ENCODE peak calls at places on chromosomes 3 and 15, in eight cellular contexts. One of them, this sample, is unnamed.

GRCh38 chr3:151789853-151790463 is 24.0 kb upstream of the AADAC start:
- DNase-seq in non-pigmented ciliary epithelial cell: no peak
- DNase-seq in effector memory CD8-positive, alpha-beta T cell: no peak
- DNase-seq in HuH-7.5: no peak
- DNase-seq in osteoblast: no peak
- DNase-seq in heart left ventricle: no peak
- DNase-seq in activated CD4-positive, alpha-beta T cell treated with anti-CD3 and anti-CD28 coated beads for 24 hours: no peak
- DNase-seq in activated gamma-delta T cell treated with Interleukin-2 at 50 U/mL for 16 hours: no peak
- DNase-seq in this sample: no peak

GRCh38 chr3:145776782-145777408 is 384.1 kb downstream of the PLOD2 start:
- DNase-seq in non-pigmented ciliary epithelial cell: peak
- DNase-seq in effector memory CD8-positive, alpha-beta T cell: no peak
- DNase-seq in HuH-7.5: no peak
- DNase-seq in osteoblast: no peak
- DNase-seq in heart left ventricle: no peak
- DNase-seq in activated CD4-positive, alpha-beta T cell treated with anti-CD3 and anti-CD28 coated beads for 24 hours: no peak
- DNase-seq in activated gamma-delta T cell treated with Interleukin-2 at 50 U/mL for 16 hours: no peak
- DNase-seq in this sample: peak

GRCh38 chr3:13256845-13257244 is 163.3 kb downstream of the NUP210 start:
- DNase-seq in non-pigmented ciliary epithelial cell: no peak
- DNase-seq in effector memory CD8-positive, alpha-beta T cell: no peak
- DNase-seq in HuH-7.5: no peak
- DNase-seq in osteoblast: peak
- DNase-seq in heart left ventricle: no peak
- DNase-seq in activated CD4-positive, alpha-beta T cell treated with anti-CD3 and anti-CD28 coated beads for 24 hours: no peak
- DNase-seq in activated gamma-delta T cell treated with Interleukin-2 at 50 U/mL for 16 hours: no peak
- DNase-seq in this sample: no peak

GRCh38 chr3:35674451-35675109 is 35.3 kb downstream of the ARPP21 start:
- DNase-seq in non-pigmented ciliary epithelial cell: no peak
- DNase-seq in effector memory CD8-positive, alpha-beta T cell: no peak
- DNase-seq in HuH-7.5: no peak
- DNase-seq in osteoblast: no peak
- DNase-seq in heart left ventricle: no peak
- DNase-seq in activated CD4-positive, alpha-beta T cell treated with anti-CD3 and anti-CD28 coated beads for 24 hours: no peak
- DNase-seq in activated gamma-delta T cell treated with Interleukin-2 at 50 U/mL for 16 hours: no peak
- DNase-seq in this sample: no peak

GRCh38 chr3:38000242-38000916 is 9.8 kb downstream of the VILL start:
- DNase-seq in non-pigmented ciliary epithelial cell: no peak
- DNase-seq in effector memory CD8-positive, alpha-beta T cell: no peak
- DNase-seq in HuH-7.5: no peak
- DNase-seq in osteoblast: peak
- DNase-seq in heart left ventricle: peak
- DNase-seq in activated CD4-positive, alpha-beta T cell treated with anti-CD3 and anti-CD28 coated beads for 24 hours: no peak
- DNase-seq in activated gamma-delta T cell treated with Interleukin-2 at 50 U/mL for 16 hours: no peak
- DNase-seq in this sample: no peak

GRCh38 chr3:50155891-50156290 is 767 bp downstream of the SEMA3F start:
- DNase-seq in non-pigmented ciliary epithelial cell: no peak
- DNase-seq in effector memory CD8-positive, alpha-beta T cell: no peak
- DNase-seq in HuH-7.5: no peak
- DNase-seq in osteoblast: no peak
- DNase-seq in heart left ventricle: no peak
- DNase-seq in activated CD4-positive, alpha-beta T cell treated with anti-CD3 and anti-CD28 coated beads for 24 hours: no peak
- DNase-seq in activated gamma-delta T cell treated with Interleukin-2 at 50 U/mL for 16 hours: no peak
- DNase-seq in this sample: no peak

GRCh38 chr3:29281265-29282228 is 676 bp downstream of the RBMS3 start:
- DNase-seq in non-pigmented ciliary epithelial cell: no peak
- DNase-seq in effector memory CD8-positive, alpha-beta T cell: no peak
- DNase-seq in HuH-7.5: no peak
- DNase-seq in osteoblast: no peak
- DNase-seq in heart left ventricle: peak
- DNase-seq in activated CD4-positive, alpha-beta T cell treated with anti-CD3 and anti-CD28 coated beads for 24 hours: no peak
- DNase-seq in activated gamma-delta T cell treated with Interleukin-2 at 50 U/mL for 16 hours: no peak
- DNase-seq in this sample: no peak

GRCh38 chr3:37852097-37852496 is 9.6 kb upstream of the CTDSPL start:
- DNase-seq in non-pigmented ciliary epithelial cell: no peak
- DNase-seq in effector memory CD8-positive, alpha-beta T cell: no peak
- DNase-seq in HuH-7.5: no peak
- DNase-seq in osteoblast: no peak
- DNase-seq in heart left ventricle: no peak
- DNase-seq in activated CD4-positive, alpha-beta T cell treated with anti-CD3 and anti-CD28 coated beads for 24 hours: no peak
- DNase-seq in activated gamma-delta T cell treated with Interleukin-2 at 50 U/mL for 16 hours: no peak
- DNase-seq in this sample: no peak

GRCh38 chr3:183551930-183552329 is 3.6 kb downstream of the KLHL6 start:
- DNase-seq in non-pigmented ciliary epithelial cell: no peak
- DNase-seq in effector memory CD8-positive, alpha-beta T cell: no peak
- DNase-seq in HuH-7.5: no peak
- DNase-seq in osteoblast: no peak
- DNase-seq in heart left ventricle: no peak
- DNase-seq in activated CD4-positive, alpha-beta T cell treated with anti-CD3 and anti-CD28 coated beads for 24 hours: peak
- DNase-seq in activated gamma-delta T cell treated with Interleukin-2 at 50 U/mL for 16 hours: no peak
- DNase-seq in this sample: no peak

GRCh38 chr3:107193114-107193513 is 184.1 kb upstream of the CCDC54 start:
- DNase-seq in non-pigmented ciliary epithelial cell: no peak
- DNase-seq in effector memory CD8-positive, alpha-beta T cell: no peak
- DNase-seq in HuH-7.5: no peak
- DNase-seq in osteoblast: no peak
- DNase-seq in heart left ventricle: no peak
- DNase-seq in activated CD4-positive, alpha-beta T cell treated with anti-CD3 and anti-CD28 coated beads for 24 hours: no peak
- DNase-seq in activated gamma-delta T cell treated with Interleukin-2 at 50 U/mL for 16 hours: no peak
- DNase-seq in this sample: no peak

GRCh38 chr15:39589193-39589814 is 8.4 kb downstream of the THBS1 start:
- DNase-seq in non-pigmented ciliary epithelial cell: no peak
- DNase-seq in effector memory CD8-positive, alpha-beta T cell: no peak
- DNase-seq in HuH-7.5: no peak
- DNase-seq in osteoblast: no peak
- DNase-seq in heart left ventricle: no peak
- DNase-seq in activated CD4-positive, alpha-beta T cell treated with anti-CD3 and anti-CD28 coated beads for 24 hours: no peak
- DNase-seq in activated gamma-delta T cell treated with Interleukin-2 at 50 U/mL for 16 hours: no peak
- DNase-seq in this sample: no peak

GRCh38 chr15:65361708-65362459 is 15.9 kb downstream of the IGDCC3 start:
- DNase-seq in non-pigmented ciliary epithelial cell: no peak
- DNase-seq in effector memory CD8-positive, alpha-beta T cell: no peak
- DNase-seq in HuH-7.5: no peak
- DNase-seq in osteoblast: peak
- DNase-seq in heart left ventricle: no peak
- DNase-seq in activated CD4-positive, alpha-beta T cell treated with anti-CD3 and anti-CD28 coated beads for 24 hours: no peak
- DNase-seq in activated gamma-delta T cell treated with Interleukin-2 at 50 U/mL for 16 hours: no peak
- DNase-seq in this sample: no peak

GRCh38 chr3:128369106-128369708 is 97.5 kb downstream of the DNAJB8 start:
- DNase-seq in non-pigmented ciliary epithelial cell: no peak
- DNase-seq in effector memory CD8-positive, alpha-beta T cell: no peak
- DNase-seq in HuH-7.5: no peak
- DNase-seq in osteoblast: peak
- DNase-seq in heart left ventricle: peak
- DNase-seq in activated CD4-positive, alpha-beta T cell treated with anti-CD3 and anti-CD28 coated beads for 24 hours: no peak
- DNase-seq in activated gamma-delta T cell treated with Interleukin-2 at 50 U/mL for 16 hours: no peak
- DNase-seq in this sample: no peak

GRCh38 chr3:76552653-76553052 is 487.2 kb upstream of the ROBO2 start:
- DNase-seq in non-pigmented ciliary epithelial cell: no peak
- DNase-seq in effector memory CD8-positive, alpha-beta T cell: no peak
- DNase-seq in HuH-7.5: no peak
- DNase-seq in osteoblast: no peak
- DNase-seq in heart left ventricle: no peak
- DNase-seq in activated CD4-positive, alpha-beta T cell treated with anti-CD3 and anti-CD28 coated beads for 24 hours: no peak
- DNase-seq in activated gamma-delta T cell treated with Interleukin-2 at 50 U/mL for 16 hours: no peak
- DNase-seq in this sample: no peak

GRCh38 chr3:59101091-59101738 is 51.4 kb upstream of the CFAP20DC start:
- DNase-seq in non-pigmented ciliary epithelial cell: no peak
- DNase-seq in effector memory CD8-positive, alpha-beta T cell: no peak
- DNase-seq in HuH-7.5: no peak
- DNase-seq in osteoblast: peak
- DNase-seq in heart left ventricle: no peak
- DNase-seq in activated CD4-positive, alpha-beta T cell treated with anti-CD3 and anti-CD28 coated beads for 24 hours: no peak
- DNase-seq in activated gamma-delta T cell treated with Interleukin-2 at 50 U/mL for 16 hours: no peak
- DNase-seq in this sample: no peak

GRCh38 chr3:11198070-11198469 is 43.8 kb downstream of the HRH1 start:
- DNase-seq in non-pigmented ciliary epithelial cell: no peak
- DNase-seq in effector memory CD8-positive, alpha-beta T cell: no peak
- DNase-seq in HuH-7.5: no peak
- DNase-seq in osteoblast: no peak
- DNase-seq in heart left ventricle: no peak
- DNase-seq in activated CD4-positive, alpha-beta T cell treated with anti-CD3 and anti-CD28 coated beads for 24 hours: no peak
- DNase-seq in activated gamma-delta T cell treated with Interleukin-2 at 50 U/mL for 16 hours: no peak
- DNase-seq in this sample: no peak

GRCh38 chr15:66646308-66646707 is 55.7 kb upstream of the SMAD6 start:
- DNase-seq in non-pigmented ciliary epithelial cell: no peak
- DNase-seq in effector memory CD8-positive, alpha-beta T cell: no peak
- DNase-seq in HuH-7.5: no peak
- DNase-seq in osteoblast: peak
- DNase-seq in heart left ventricle: no peak
- DNase-seq in activated CD4-positive, alpha-beta T cell treated with anti-CD3 and anti-CD28 coated beads for 24 hours: no peak
- DNase-seq in activated gamma-delta T cell treated with Interleukin-2 at 50 U/mL for 16 hours: no peak
- DNase-seq in this sample: no peak

GRCh38 chr15:100627789-100628395 is 25.5 kb downstream of the ASB7 start:
- DNase-seq in non-pigmented ciliary epithelial cell: peak
- DNase-seq in effector memory CD8-positive, alpha-beta T cell: peak
- DNase-seq in HuH-7.5: peak
- DNase-seq in osteoblast: peak
- DNase-seq in heart left ventricle: peak
- DNase-seq in activated CD4-positive, alpha-beta T cell treated with anti-CD3 and anti-CD28 coated beads for 24 hours: peak
- DNase-seq in activated gamma-delta T cell treated with Interleukin-2 at 50 U/mL for 16 hours: peak
- DNase-seq in this sample: peak

GRCh38 chr3:70180664-70181063 is 131.8 kb downstream of the MDFIC2 start:
- DNase-seq in non-pigmented ciliary epithelial cell: no peak
- DNase-seq in effector memory CD8-positive, alpha-beta T cell: no peak
- DNase-seq in HuH-7.5: no peak
- DNase-seq in osteoblast: no peak
- DNase-seq in heart left ventricle: no peak
- DNase-seq in activated CD4-positive, alpha-beta T cell treated with anti-CD3 and anti-CD28 coated beads for 24 hours: no peak
- DNase-seq in activated gamma-delta T cell treated with Interleukin-2 at 50 U/mL for 16 hours: no peak
- DNase-seq in this sample: no peak

GRCh38 chr3:128329491-128330300 is 137.0 kb downstream of the DNAJB8 start:
- DNase-seq in non-pigmented ciliary epithelial cell: no peak
- DNase-seq in effector memory CD8-positive, alpha-beta T cell: no peak
- DNase-seq in HuH-7.5: no peak
- DNase-seq in osteoblast: peak
- DNase-seq in heart left ventricle: no peak
- DNase-seq in activated CD4-positive, alpha-beta T cell treated with anti-CD3 and anti-CD28 coated beads for 24 hours: no peak
- DNase-seq in activated gamma-delta T cell treated with Interleukin-2 at 50 U/mL for 16 hours: no peak
- DNase-seq in this sample: no peak

This sample was measured in HEK293T.